ENCODE peak calls at places on chromosomes 1 and 21, in four cellular contexts. One of them, this sample, is unnamed.
A peak's percentile ranks its signal among the peaks of the same experiment; 100 is the strongest.

GRCh38 chr21:45393833-45394638 is 10.9 kb upstream of the COL18A1 start:
- DNase-seq in right cardiac atrium: peak; percentile 40
- DNase-seq in NT2/D1: no peak
- DNase-seq in psoas muscle: no peak
- DNase-seq in this sample: no peak

GRCh38 chr1:186985889-186986491 is 157.2 kb downstream of the PLA2G4A start:
- DNase-seq in right cardiac atrium: no peak
- DNase-seq in NT2/D1: peak; percentile 65
- DNase-seq in psoas muscle: no peak
- DNase-seq in this sample: peak; percentile 45

GRCh38 chr1:31745071-31745897 is 18.9 kb downstream of the ADGRB2 start:
- DNase-seq in NT2/D1: no peak
- DNase-seq in psoas muscle: peak; percentile 78
- DNase-seq in right cardiac atrium: peak; percentile 87
- DNase-seq in this sample: no peak

GRCh38 chr1:42154685-42155084 is 1.5 kb downstream of the GUCA2B start:
- DNase-seq in NT2/D1: no peak
- DNase-seq in psoas muscle: no peak
- DNase-seq in right cardiac atrium: no peak
- DNase-seq in this sample: no peak

GRCh38 chr1:65026235-65026634 is 59.9 kb upstream of the JAK1 start:
- DNase-seq in NT2/D1: peak; percentile 55
- DNase-seq in right cardiac atrium: no peak
- DNase-seq in psoas muscle: no peak
- DNase-seq in this sample: no peak

GRCh38 chr1:81812712-81813111 is 12.0 kb downstream of the ADGRL2 start:
- DNase-seq in right cardiac atrium: no peak
- DNase-seq in psoas muscle: no peak
- DNase-seq in NT2/D1: no peak
- DNase-seq in this sample: no peak

GRCh38 chr1:29975036-29975694 is 738.8 kb downstream of the PTPRU start:
- DNase-seq in psoas muscle: no peak
- DNase-seq in right cardiac atrium: no peak
- DNase-seq in NT2/D1: peak; percentile 86
- DNase-seq in this sample: no peak

GRCh38 chr1:181554465-181554864 is 71.1 kb downstream of the CACNA1E start:
- DNase-seq in psoas muscle: no peak
- DNase-seq in NT2/D1: no peak
- DNase-seq in right cardiac atrium: no peak
- DNase-seq in this sample: no peak

GRCh38 chr21:27023186-27023585 is 56.3 kb upstream of the ADAMTS5 start:
- DNase-seq in NT2/D1: no peak
- DNase-seq in right cardiac atrium: no peak
- DNase-seq in psoas muscle: no peak
- DNase-seq in this sample: no peak

GRCh38 chr1:31416101-31416736 is 3.2 kb downstream of the SERINC2 start:
- DNase-seq in right cardiac atrium: no peak
- DNase-seq in NT2/D1: no peak
- DNase-seq in psoas muscle: peak; percentile 66
- DNase-seq in this sample: no peak

GRCh38 chr1:84434081-84434755 is 35.9 kb downstream of the DNASE2B start:
- DNase-seq in right cardiac atrium: no peak
- DNase-seq in NT2/D1: no peak
- DNase-seq in psoas muscle: no peak
- DNase-seq in this sample: no peak

GRCh38 chr21:26686705-26687104 is 113.6 kb upstream of the CYYR1 start:
- DNase-seq in right cardiac atrium: no peak
- DNase-seq in psoas muscle: no peak
- DNase-seq in NT2/D1: no peak
- DNase-seq in this sample: no peak

GRCh38 chr1:110433803-110434202 is 17.1 kb upstream of the PROK1 start:
- DNase-seq in right cardiac atrium: peak; percentile 78
- DNase-seq in NT2/D1: peak; percentile 86
- DNase-seq in psoas muscle: peak; percentile 79
- DNase-seq in this sample: peak; percentile 39

GRCh38 chr1:203534526-203534925 is 40.6 kb downstream of the OPTC start:
- DNase-seq in right cardiac atrium: no peak
- DNase-seq in NT2/D1: no peak
- DNase-seq in psoas muscle: no peak
- DNase-seq in this sample: no peak

GRCh38 chr21:37986751-37987399 is 70.6 kb upstream of the KCNJ6 start:
- DNase-seq in NT2/D1: no peak
- DNase-seq in psoas muscle: no peak
- DNase-seq in right cardiac atrium: no peak
- DNase-seq in this sample: no peak

GRCh38 chr1:108125312-108126138 is 74.6 kb downstream of the SLC25A24 start:
- DNase-seq in psoas muscle: peak; percentile 60
- DNase-seq in right cardiac atrium: peak; percentile 61
- DNase-seq in NT2/D1: peak; percentile 80
- DNase-seq in this sample: peak; percentile 74

GRCh38 chr21:19122371-19122770 is 718.8 kb upstream of the TMPRSS15 start:
- DNase-seq in NT2/D1: no peak
- DNase-seq in psoas muscle: no peak
- DNase-seq in right cardiac atrium: no peak
- DNase-seq in this sample: no peak

GRCh38 chr1:17624540-17625256 is 85.2 kb downstream of the ARHGEF10L start:
- DNase-seq in right cardiac atrium: peak; percentile 86
- DNase-seq in NT2/D1: no peak
- DNase-seq in psoas muscle: peak; percentile 97
- DNase-seq in this sample: no peak

DNA sequence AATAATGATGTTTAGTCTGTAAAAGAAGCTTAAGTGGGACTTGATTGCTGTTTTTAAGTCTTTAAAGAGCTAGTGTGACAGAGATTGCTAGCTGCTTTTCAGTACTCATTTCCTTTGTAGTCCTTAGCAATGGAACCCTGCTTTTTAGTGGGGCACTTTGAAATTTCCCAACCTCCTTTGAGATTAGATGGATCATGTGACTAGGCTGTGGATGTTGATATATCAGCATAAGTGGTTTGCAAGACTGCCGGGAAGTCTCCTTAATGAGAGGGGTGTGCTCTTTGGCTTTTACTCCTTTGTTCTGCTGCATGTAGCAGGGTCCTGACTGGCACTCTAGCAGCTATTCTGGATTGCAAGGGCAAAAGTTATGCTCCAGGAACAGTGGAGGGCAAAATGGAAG is 11.2 kb upstream of the RCOR3 start:
- DNase-seq in NT2/D1: peak; percentile 30
- DNase-seq in right cardiac atrium: no peak
- DNase-seq in psoas muscle: no peak
- DNase-seq in this sample: no peak
- H3K4me3 ChIP-seq in NT2/D1: no peak overlapping the region
- H3K4me3 ChIP-seq in right cardiac atrium: no peak overlapping the region
- H3K4me3 ChIP-seq in psoas muscle: no peak overlapping the region
- H3K4me3 ChIP-seq in this sample: no peak overlapping the region

DNA sequence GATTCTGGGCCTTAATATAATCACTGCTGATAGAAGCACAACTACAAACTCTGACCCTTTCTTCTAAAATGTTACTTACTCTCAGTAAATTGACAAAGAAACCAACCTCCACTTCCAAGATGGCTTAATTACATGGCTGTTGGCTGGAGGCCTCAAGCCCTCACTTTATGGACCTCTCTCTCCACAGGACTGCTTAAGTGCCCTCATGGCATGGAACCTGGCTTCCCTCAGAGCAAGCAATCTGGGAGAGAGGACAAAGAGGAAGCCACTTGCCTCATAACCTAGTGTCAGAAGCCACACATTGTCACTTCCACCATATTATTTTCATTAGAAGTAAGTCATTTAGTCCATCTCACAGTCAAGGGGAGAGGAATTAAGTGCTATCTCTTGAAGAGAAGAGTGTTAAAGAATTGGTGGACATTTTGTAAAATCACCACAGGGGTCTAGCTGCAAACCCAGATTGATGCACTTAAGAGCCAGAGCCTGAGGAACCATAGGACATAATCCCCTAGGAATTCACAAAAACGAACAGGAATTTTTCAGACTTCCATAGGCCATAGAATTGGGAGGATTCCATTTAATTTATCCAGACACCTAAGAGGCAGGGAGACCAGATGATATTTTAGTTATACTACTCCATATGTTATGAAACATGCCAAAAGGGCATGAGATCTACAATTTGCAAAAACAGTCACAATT is 97.5 kb upstream of the TNFSF4 start:
- DNase-seq in psoas muscle: no peak
- DNase-seq in NT2/D1: no peak
- DNase-seq in right cardiac atrium: no peak
- DNase-seq in this sample: no peak
- H3K4me3 ChIP-seq in psoas muscle: no peak overlapping the region
- H3K4me3 ChIP-seq in NT2/D1: no peak overlapping the region
- H3K4me3 ChIP-seq in right cardiac atrium: no peak overlapping the region
- H3K4me3 ChIP-seq in this sample: no peak overlapping the region

GRCh38 chr1:66214901-66215300 is 319.1 kb upstream of the SGIP1 start:
- DNase-seq in NT2/D1: no peak
- DNase-seq in right cardiac atrium: no peak
- DNase-seq in psoas muscle: no peak
- DNase-seq in this sample: no peak
- H3K4me3 ChIP-seq in NT2/D1: no peak overlapping the region
- H3K4me3 ChIP-seq in right cardiac atrium: no peak overlapping the region
- H3K4me3 ChIP-seq in psoas muscle: no peak overlapping the region
- H3K4me3 ChIP-seq in this sample: no peak overlapping the region

DNA sequence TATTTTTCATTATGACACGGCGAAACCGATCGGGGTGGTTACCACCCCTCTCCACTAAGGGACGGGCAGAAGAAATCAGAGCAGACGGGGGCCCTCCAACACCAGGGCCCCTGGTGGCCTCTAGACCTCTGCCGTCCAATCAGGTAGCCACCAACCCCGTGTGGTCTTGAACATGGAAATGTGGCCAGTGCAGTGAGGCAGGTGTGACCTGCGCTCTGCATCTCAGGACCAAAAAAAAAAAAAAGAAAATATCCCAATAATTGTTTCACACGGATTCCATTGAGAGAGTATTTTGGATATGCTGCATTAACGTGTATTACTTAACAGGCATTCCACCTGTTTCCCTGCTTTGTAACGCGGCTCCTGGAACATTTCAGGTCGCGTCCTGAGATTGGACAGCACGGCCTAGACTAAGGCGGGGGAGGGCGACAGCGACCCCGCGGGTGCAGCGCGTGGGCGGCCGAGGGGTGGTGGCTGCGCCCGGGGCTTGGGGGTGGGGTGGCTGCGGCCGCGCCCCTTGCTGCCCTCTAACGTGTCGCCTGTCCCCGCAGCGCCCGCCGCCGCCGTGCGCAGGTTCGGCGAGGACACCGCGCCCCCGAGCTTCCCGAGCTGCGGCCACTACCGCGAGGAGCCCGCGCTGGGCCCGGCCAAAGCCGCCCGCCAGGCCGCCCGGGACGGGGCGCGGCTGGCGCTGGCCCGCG is 48.3 kb downstream of the SIM2 start:
- DNase-seq in right cardiac atrium: no peak
- DNase-seq in psoas muscle: no peak
- DNase-seq in NT2/D1: no peak
- DNase-seq in this sample: no peak
- H3K4me3 ChIP-seq in right cardiac atrium: peak overlapping the region; percentile 76
- H3K4me3 ChIP-seq in psoas muscle: peak overlapping the region; percentile 61
- H3K4me3 ChIP-seq in NT2/D1: peak overlapping the region; percentile 27
- H3K4me3 ChIP-seq in this sample: peak overlapping the region; percentile 68

GRCh38 chr21:43916076-43916475 is 51.1 kb downstream of the AGPAT3 start:
- DNase-seq in right cardiac atrium: no peak
- DNase-seq in NT2/D1: no peak
- DNase-seq in psoas muscle: no peak
- DNase-seq in this sample: no peak
- H3K4me3 ChIP-seq in right cardiac atrium: no peak overlapping the region
- H3K4me3 ChIP-seq in NT2/D1: no peak overlapping the region
- H3K4me3 ChIP-seq in psoas muscle: no peak overlapping the region
- H3K4me3 ChIP-seq in this sample: no peak overlapping the region

DNA sequence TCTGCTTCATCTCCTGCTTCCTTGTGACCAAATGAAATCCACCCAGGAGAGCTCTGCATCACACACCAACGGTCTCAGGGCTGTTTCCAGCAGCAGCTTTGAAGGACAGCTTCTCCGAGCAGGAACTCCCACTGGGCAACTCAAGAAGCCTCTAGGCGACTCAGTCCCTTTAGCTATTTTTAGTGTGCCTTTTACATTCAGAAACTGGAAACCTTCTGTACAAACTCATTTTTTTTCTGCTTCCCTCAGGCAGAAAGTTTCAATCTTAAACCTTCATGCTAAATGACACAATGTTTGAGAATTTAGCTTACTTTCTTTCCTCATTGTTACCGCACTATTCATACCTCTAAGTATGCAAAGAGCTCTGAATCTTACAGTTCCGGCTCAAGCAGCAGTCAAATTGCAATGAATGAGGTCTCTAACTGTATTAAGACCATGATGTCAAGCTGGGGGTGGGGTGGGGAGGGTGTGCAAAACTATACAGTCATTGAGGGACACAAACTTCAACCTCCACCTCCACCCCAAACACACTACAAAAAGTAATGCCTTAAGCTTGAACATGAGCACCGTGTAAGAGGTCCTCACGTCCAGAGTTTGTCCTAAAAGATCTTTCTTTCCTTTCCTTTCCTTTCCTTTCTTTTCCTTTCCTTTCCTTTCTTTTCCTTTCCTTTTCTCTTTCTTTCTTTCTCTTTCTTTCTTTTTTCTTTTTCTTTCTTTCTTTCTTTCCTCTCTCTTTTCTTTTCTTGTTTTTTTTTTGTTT is 16.4 kb upstream of the TARBP1 start:
- DNase-seq in NT2/D1: no peak
- DNase-seq in psoas muscle: no peak
- DNase-seq in right cardiac atrium: no peak
- DNase-seq in this sample: no peak
- H3K4me3 ChIP-seq in NT2/D1: no peak overlapping the region
- H3K4me3 ChIP-seq in psoas muscle: peak overlapping the region; percentile 43
- H3K4me3 ChIP-seq in right cardiac atrium: no peak overlapping the region
- H3K4me3 ChIP-seq in this sample: no peak overlapping the region

GRCh38 chr1:93804412-93804811 is 74.6 kb downstream of the DNTTIP2 start:
- DNase-seq in NT2/D1: no peak
- DNase-seq in psoas muscle: no peak
- DNase-seq in right cardiac atrium: no peak
- DNase-seq in this sample: no peak
- H3K4me3 ChIP-seq in NT2/D1: no peak overlapping the region
- H3K4me3 ChIP-seq in psoas muscle: no peak overlapping the region
- H3K4me3 ChIP-seq in right cardiac atrium: no peak overlapping the region
- H3K4me3 ChIP-seq in this sample: no peak overlapping the region

DNA sequence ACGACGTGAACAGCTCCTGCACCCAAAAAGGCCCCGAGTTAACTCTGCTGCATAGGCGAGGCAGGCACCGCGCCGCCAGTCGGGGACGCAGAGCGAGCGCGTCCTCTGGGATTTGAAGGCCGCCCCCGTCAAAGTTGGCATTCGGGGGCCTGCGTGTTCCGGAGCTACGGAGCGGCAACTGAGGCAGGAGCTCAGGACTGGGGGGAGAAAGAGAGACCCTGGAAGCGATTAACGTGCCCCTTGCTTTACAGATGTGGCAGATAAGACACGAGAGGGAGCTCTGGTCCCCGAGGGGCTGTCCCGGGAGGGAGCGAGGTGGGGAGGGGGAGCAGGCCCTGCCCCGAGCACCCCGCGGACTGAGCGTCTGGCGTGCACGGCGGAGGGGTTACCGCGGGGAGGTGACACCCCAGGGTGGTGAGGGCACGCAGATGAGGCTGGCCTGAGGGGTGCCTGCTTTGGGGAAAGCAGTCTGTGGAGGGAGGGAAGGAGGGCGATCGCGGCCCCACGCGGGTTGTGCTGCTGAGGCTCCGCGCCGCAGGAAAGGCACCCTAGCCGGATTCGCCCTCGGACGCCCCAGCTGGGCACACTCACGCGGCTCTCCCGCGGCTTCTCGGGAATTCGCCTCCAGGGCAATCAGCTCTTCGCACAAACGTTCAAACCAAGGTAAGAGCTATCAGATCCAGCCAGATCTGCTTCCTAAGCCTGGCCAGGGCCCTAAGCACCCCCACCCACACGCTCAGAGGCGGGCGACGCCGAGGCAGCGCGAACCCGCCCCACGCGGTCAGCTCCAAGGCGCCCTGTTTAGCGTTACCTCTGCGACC is 26.5 kb downstream of the ACTA1 start:
- DNase-seq in right cardiac atrium: no peak
- DNase-seq in psoas muscle: peak; percentile 53
- DNase-seq in NT2/D1: no peak
- DNase-seq in this sample: no peak
- H3K4me3 ChIP-seq in right cardiac atrium: no peak overlapping the region
- H3K4me3 ChIP-seq in psoas muscle: peak overlapping the region; percentile 64
- H3K4me3 ChIP-seq in NT2/D1: peak overlapping the region; percentile 63
- H3K4me3 ChIP-seq in this sample: peak overlapping the region; percentile 28